ENCODE peak calls at places on chromosomes 1 and 21, in four cellular contexts. B is cardiac fibroblast, W is fibroblast of mammary gland, M is AG04449. F is an unnamed sample.

GRCh38 chr1:66278260-66279046 is 255.5 kb upstream of the SGIP1 start:
- DNase-seq in B (no peak), W (no peak), M (no peak), F (no peak)

GRCh38 chr1:82560566-82560965 is 759.8 kb downstream of the ADGRL2 start:
- DNase-seq in B (no peak), W (no peak), M (no peak), F (no peak)

GRCh38 chr1:239719642-239720258 is 333.4 kb downstream of the CHRM3 start:
- DNase-seq in B (no peak), W (no peak), M (no peak), F (no peak)

GRCh38 chr1:210655511-210655910 is 326.8 kb downstream of the HHAT start:
- DNase-seq in B (no peak), W (no peak), M (no peak), F (peak)

GRCh38 chr1:229204863-229205777 is 65.8 kb upstream of the RAB4A start:
- DNase-seq in B (peak), W (peak), M (peak), F (peak)

GRCh38 chr1:39450956-39451601 is 40.4 kb upstream of the BMP8A start:
- DNase-seq in B (peak), W (peak), M (no peak), F (peak)

GRCh38 chr1:222243902-222244301 is 304.0 kb downstream of the HHIPL2 start:
- DNase-seq in B (no peak), W (peak), M (no peak), F (no peak)

GRCh38 chr1:75614455-75615379 is 3.8 kb upstream of the SLC44A5 start:
- DNase-seq in B (peak), W (peak), M (no peak), F (peak)

GRCh38 chr1:29236993-29237905 is 927 bp downstream of the PTPRU start:
- DNase-seq in B (peak), W (no peak), M (no peak), F (peak)

GRCh38 chr1:236535190-236535589 is 11.4 kb downstream of the LGALS8 start:
- DNase-seq in B (no peak), W (no peak), M (no peak), F (no peak)

GRCh38 chr1:182507685-182508084 is 57.7 kb downstream of the RGSL1 start:
- DNase-seq in B (peak), W (peak), M (no peak), F (no peak)

GRCh38 chr1:110616587-110616986 is 10.4 kb upstream of the KCNA2 start:
- DNase-seq in B (no peak), W (peak), M (no peak), F (peak)

GRCh38 chr1:156464825-156465452 is 35.6 kb downstream of the MEF2D start:
- DNase-seq in B (no peak), W (peak), M (no peak), F (peak)

GRCh38 chr1:59142663-59143487 is 154.0 kb upstream of the FGGY start:
- DNase-seq in B (peak), W (peak), M (peak), F (peak)

GRCh38 chr1:210726621-210727020 is 397.9 kb downstream of the HHAT start:
- DNase-seq in B (no peak), W (peak), M (no peak), F (peak)

GRCh38 chr1:54290443-54291184 is 90.6 kb downstream of the MRPL37 start:
- DNase-seq in B (peak), W (peak), M (no peak), F (peak)

GRCh38 chr1:98991127-98992003 is 13.3 kb downstream of the PLPPR5 start:
- DNase-seq in B (peak), W (peak), M (peak), F (peak)

GRCh38 chr21:45562965-45563364 is 20.7 kb upstream of the SLC19A1 start:
- DNase-seq in B (no peak), W (no peak), M (no peak), F (peak)

GRCh38 chr1:193019442-193020026 is 39.6 kb downstream of the UCHL5 start:
- DNase-seq in B (peak), W (peak), M (no peak), F (peak)

GRCh38 chr1:173175514-173176146 is 31.5 kb downstream of the TNFSF4 start:
- DNase-seq in B (peak), W (peak), M (no peak), F (peak)

GRCh38 chr1:167687919-167688519 is 33.8 kb upstream of the MPZL1 start:
- DNase-seq in B (peak), W (peak), M (peak), F (peak)

GRCh38 chr1:21775985-21776562 is 6.9 kb downstream of the USP48 start:
- DNase-seq in B (no peak), W (peak), M (peak), F (peak)

GRCh38 chr1:181112071-181112929 is 23.8 kb downstream of the IER5 start:
- DNase-seq in B (peak), W (peak), M (peak), F (peak)

GRCh38 chr1:164682570-164682969 is 123.6 kb downstream of the PBX1 start:
- DNase-seq in B (no peak), W (no peak), M (no peak), F (no peak)

GRCh38 chr1:192635939-192636338 is at the start of gene RGS13:
- DNase-seq in B (no peak), W (no peak), M (no peak), F (no peak)

GRCh38 chr21:42562258-42562657 is 48.6 kb downstream of the SLC37A1 start:
- DNase-seq in B (no peak), W (no peak), M (no peak), F (no peak)

GRCh38 chr1:161166669-161167548 is 683 bp downstream of the PPOX start:
- DNase-seq in B (no peak), W (no peak), M (no peak), F (no peak)

GRCh38 chr1:81682490-81682889 is 118.2 kb upstream of the ADGRL2 start:
- DNase-seq in B (peak), W (no peak), M (no peak), F (no peak)

GRCh38 chr1:229209386-229209785 is 61.5 kb upstream of the RAB4A start:
- DNase-seq in B (no peak), W (peak), M (no peak), F (peak)

GRCh38 chr1:195738971-195739650 is 869.1 kb downstream of the KCNT2 start:
- DNase-seq in B (no peak), W (no peak), M (peak), F (peak)

GRCh38 chr1:162471290-162471853 is 26.2 kb upstream of the UHMK1 start:
- DNase-seq in B (no peak), W (no peak), M (no peak), F (no peak)

GRCh38 chr1:64212023-64212422 is 8.6 kb downstream of the UBE2U start:
- DNase-seq in B (peak), W (peak), M (peak), F (peak)

GRCh38 chr1:87766737-87767136 is 438.1 kb downstream of the LMO4 start:
- DNase-seq in B (peak), W (peak), M (no peak), F (no peak)

GRCh38 chr1:224539971-224540370 is 76.1 kb upstream of the CNIH3 start:
- DNase-seq in B (no peak), W (peak), M (no peak), F (peak)

GRCh38 chr1:30809514-30810263 is 52.1 kb upstream of the LAPTM5 start:
- DNase-seq in B (peak), W (peak), M (peak), F (peak)

GRCh38 chr1:53553734-53554509 is 94.7 kb downstream of the DMRTB1 start:
- DNase-seq in B (no peak), W (no peak), M (no peak), F (no peak)

GRCh38 chr1:147169171-147169570 is 3.1 kb downstream of the PRKAB2 start:
- DNase-seq in B (no peak), W (no peak), M (no peak), F (no peak)

GRCh38 chr1:147168626-147169058 is 3.6 kb downstream of the PRKAB2 start:
- DNase-seq in B (peak), W (peak), M (no peak), F (peak)

GRCh38 chr1:147169840-147170674 is 2.2 kb downstream of the PRKAB2 start:
- DNase-seq in B (no peak), W (no peak), M (no peak), F (no peak)

GRCh38 chr1:147172168-147173016 is at the start of gene PRKAB2:
- DNase-seq in B (peak), W (peak), M (peak), F (peak)

DNA sequence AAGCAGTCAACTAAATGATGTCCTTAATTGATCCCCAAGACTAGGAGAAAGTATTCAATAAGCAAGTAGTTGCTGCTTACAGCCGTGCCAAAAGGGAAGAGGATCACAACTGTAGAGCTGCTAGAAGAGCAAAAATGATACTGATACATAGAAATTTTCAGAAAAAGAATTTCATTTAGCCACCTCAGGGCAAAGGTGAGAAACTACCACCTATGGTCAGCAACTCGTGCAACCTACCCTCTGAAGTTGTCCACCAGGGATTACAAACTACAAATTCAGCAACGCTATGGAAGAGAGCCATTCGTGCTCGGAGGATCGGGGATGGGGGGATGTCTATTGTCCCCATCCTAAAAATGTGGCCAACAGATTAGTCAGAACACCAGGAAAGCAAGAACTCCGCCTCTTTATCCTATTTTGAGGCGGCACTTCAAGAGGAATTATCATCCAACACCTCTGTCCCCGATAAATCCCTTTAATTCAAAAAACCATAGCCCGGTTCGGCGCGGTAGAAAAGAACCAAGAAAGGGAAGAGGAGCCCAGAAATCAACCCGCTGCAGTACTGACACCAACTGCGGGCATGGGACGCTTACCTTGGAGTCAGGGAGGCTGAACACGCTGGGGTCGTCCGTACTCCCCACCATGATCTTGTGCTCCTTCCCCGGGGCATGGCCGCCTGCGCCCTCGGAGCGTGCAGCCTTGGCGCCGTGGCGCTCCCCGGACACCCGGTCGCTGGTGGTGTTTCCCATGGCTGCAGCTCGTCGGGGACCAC is 687 bp downstream of the PRKAB2 start:
- DNase-seq in B (no peak), W (peak), M (no peak), F (peak)
- H3K4me3 ChIP-seq in B (peak), W (peak), M (peak), F (peak)

GRCh38 chr1:35187816-35188342 is 5.1 kb downstream of the SFPQ start:
- DNase-seq in B (no peak), W (no peak), M (no peak), F (no peak)

GRCh38 chr1:35186239-35186638 is 6.7 kb downstream of the SFPQ start:
- DNase-seq in B (no peak), W (no peak), M (no peak), F (no peak)

GRCh38 chr1:35191429-35192055 is 1.4 kb downstream of the SFPQ start:
- DNase-seq in B (no peak), W (no peak), M (no peak), F (no peak)

GRCh38 chr1:35190784-35191183 is 2.2 kb downstream of the SFPQ start:
- DNase-seq in B (no peak), W (no peak), M (no peak), F (no peak)

DNA sequence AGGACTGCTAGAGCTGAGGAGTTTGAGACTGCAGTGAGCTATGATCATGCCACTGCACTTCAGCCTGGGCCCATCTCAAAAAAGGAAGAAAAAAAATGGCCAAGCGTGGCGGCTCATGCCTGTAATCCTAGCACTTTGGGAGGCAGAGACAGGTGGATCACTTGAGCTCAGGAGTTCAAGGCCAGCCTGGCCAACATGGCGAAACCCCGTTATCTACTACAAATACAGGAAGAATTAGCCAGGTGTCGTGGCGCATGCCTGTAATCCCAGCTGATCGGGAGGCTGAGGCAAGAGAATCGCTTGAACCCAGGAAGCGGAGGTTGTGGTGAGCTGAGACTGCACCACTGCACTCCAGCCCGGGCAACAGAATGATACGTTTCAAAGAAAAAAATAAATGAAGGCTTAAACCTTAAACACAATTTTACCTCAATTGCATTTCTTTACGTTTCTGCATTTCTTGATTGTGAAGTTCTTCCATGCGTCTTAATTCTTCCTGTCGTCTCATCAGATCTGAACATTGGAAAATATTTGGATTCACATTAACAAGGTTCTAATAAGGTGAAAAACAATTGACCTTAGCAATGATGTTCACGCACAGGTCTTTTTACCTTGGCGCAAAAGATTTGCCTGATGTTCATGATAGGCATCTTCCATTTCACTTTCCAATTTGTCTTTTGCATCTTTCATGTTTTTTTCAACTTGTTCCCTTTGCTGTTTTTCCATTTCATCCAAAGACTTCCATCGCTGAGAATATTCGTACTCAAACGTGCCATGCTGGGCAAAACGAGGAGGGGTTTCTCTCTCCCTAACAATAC is 4.2 kb downstream of the SFPQ start:
- DNase-seq in B (no peak), W (no peak), M (no peak), F (no peak)
- H3K4me3 ChIP-seq in B (no peak), W (no peak), M (peak), F (peak)

GRCh38 chr1:8321612-8322011 is 3.7 kb downstream of the SLC45A1 start:
- DNase-seq in B (no peak), W (no peak), M (no peak), F (no peak)
- H3K4me3 ChIP-seq in B (no peak), W (no peak), M (no peak), F (no peak)

DNA sequence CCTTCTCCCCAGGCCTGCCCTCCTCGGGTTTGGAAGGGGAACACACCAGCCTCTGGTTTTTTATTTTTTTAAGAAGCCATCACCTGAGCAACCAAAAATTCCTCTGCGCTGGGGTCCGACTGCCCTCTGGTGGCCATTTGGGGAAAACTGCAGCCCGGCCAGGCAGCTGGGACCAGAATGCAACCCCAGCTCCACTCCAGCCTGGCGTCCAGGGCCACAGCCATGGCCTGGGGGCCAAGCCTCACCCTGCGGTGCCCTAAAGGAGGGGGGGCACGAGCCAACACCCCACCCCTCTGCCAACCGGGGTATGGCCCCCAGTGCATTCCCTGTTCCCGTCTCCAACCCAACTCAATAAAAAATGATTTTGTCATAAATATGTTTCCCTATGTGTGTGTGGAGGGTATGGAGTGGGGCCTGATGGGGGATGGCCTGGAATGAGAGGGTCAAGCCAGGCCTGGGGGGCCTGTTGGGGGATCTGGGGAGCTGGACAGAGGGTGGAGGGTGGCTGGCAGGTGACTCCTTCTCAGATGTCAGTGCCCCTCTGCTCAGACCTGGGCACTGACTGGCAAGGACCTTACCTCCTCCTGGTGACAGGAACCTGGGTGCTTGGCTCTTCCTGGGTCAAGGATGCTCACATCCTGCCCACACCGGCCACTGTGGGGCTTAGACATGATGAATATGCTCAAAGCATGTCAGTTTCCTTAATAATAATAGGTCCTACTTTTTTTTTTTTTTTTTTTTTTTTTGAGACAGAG is 3.2 kb downstream of the GPR3 start:
- DNase-seq in B (peak), W (peak), M (no peak), F (peak)
- H3K4me3 ChIP-seq in B (no peak), W (no peak), M (no peak), F (no peak)

DNA sequence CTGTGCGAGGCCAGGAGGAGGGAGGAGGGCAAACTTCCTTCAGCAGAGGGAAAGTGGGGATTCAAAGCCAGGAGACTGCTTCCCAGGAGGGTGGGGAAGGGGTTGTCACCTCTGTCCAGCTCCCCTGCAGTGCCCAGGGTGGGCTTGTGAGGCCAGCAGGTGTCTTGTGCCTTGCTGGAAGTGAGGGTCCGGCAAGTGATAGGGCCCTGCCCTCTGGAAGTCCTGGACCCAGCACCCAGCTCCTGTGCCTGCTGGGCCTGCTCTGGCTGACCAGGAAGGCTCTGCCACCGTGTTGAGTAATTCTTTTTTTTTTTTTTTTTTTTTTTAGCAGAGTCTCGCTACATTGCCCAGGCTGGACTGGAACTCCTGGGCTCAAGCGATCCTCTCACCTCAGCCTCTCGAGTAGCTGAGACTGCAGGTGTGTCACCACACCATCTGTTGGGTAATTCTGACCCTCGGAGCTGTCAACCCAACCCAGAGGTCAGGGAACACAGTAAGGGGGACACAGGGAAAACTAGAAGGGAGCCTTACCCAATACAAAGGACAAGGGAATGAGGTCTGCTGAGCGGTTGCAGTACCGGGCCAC is 1.0 kb downstream of the BEST4 start:
- DNase-seq in B (no peak), W (no peak), M (no peak), F (no peak)
- H3K4me3 ChIP-seq in B (no peak), W (no peak), M (no peak), F (no peak)

DNA sequence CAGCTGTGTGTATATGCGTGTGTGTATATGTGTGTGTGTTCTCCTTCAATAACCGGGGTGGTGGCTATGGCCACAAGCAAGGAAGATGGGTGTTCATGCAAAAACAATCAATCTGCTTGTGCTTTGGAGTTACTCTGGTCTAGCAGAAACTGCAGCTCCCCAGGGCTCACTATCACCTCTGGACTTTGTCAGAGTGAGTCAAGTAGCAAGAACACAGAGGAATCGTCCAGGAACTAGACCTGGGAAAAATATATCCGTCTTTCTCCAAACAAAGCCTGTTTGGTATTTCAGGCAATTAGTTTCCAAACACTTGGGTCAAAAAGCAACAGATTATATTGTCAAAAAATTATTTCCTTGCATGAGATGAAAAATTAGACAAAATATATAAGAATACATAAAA is 68.6 kb downstream of the GNG12 start:
- DNase-seq in B (no peak), W (no peak), M (no peak), F (no peak)
- H3K4me3 ChIP-seq in B (no peak), W (no peak), M (no peak), F (no peak)

F was measured in fibroblast of lung.